ENCODE peak calls at places on chromosomes 1 and 21, in ten cellular contexts. E is A549, U is right lobe of liver, A is ovary, Y is erythroblast, X is adrenal gland, T is tibial nerve, L is heart left ventricle, H is uterus, J is HCT116. R is an unnamed sample.

GRCh38 chr1:31795801-31796621 is 19.8 kb downstream of the SPOCD1 start:
- DNase-seq in T (no peak), J (no peak), A (peak), X (peak), E (no peak), H (no peak), U (no peak), Y (peak), L (no peak), R (no peak)

GRCh38 chr1:169809370-169810095 is 14.8 kb upstream of the METTL18 start:
- DNase-seq in H (no peak), T (peak), Y (peak), A (no peak), U (no peak), X (peak), L (no peak), J (peak), E (peak), R (peak)

GRCh38 chr1:24257373-24257772 is 61.8 kb upstream of the GRHL3 start:
- DNase-seq in L (no peak), E (no peak), U (no peak), A (no peak), Y (no peak), T (no peak), H (no peak), X (no peak), J (no peak), R (no peak)

GRCh38 chr1:201217851-201218250 is 27.2 kb downstream of the IGFN1 start:
- DNase-seq in J (no peak), A (no peak), E (no peak), X (no peak), Y (no peak), L (no peak), H (peak), T (no peak), U (no peak), R (no peak)

GRCh38 chr1:227897704-227898438 is 49.9 kb downstream of the WNT9A start:
- DNase-seq in H (no peak), J (no peak), X (peak), L (no peak), Y (no peak), T (no peak), E (no peak), A (peak), U (peak), R (no peak)

GRCh38 chr1:44256762-44257554 is 43.7 kb downstream of the DMAP1 start:
- DNase-seq in Y (no peak), T (no peak), E (no peak), L (no peak), A (no peak), X (no peak), U (no peak), H (no peak), J (no peak), R (no peak)

GRCh38 chr21:41947596-41948403 is 6.0 kb downstream of the C2CD2 start:
- DNase-seq in H (no peak), T (no peak), L (no peak), A (peak), Y (no peak), X (peak), E (no peak), U (no peak), J (no peak), R (peak)

GRCh38 chr1:84682047-84682446 is 8.2 kb downstream of the SSX2IP start:
- DNase-seq in E (no peak), T (no peak), H (no peak), L (no peak), Y (no peak), U (no peak), X (no peak), A (no peak), J (no peak), R (no peak)

DNA sequence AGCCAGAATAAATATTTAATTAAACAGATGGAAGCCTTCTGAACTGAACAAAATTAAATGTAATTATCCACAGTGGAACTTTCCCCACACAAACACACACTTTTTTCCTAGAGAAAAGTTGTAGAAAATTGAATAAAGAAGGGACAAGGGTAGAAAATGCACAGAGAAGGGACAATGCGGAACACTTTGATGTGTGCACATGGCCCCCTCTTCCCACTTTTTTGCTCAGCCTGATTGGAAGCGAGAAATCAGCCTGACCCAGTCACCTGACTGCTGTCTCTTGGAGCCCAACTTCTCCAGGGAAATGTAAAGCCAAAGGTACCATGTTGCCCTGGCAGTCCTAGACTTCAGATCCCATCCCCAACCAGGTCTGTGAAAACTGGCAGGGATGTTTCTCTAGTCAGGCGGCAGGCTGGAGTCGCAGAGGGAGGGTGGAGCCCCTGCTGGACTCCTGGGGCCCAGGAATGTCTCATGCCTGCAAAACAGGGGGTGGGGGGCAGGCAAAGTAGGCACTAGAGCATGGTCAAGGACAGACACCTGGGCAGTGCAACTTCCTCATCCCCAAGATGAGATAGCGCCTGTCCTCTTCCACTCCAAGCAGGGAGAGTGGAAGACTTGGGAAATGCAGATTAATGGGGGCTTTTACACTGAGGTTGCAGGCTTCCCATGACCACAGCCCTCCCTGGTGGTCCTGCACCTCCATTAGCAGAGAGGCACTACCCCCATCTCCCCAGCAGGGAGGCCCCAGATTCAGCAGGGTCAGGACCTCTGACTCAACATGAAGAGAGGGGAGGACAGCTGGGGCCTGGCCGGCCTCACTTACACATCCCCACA is 2.8 kb downstream of the CERS2 start:
- DNase-seq in Y (peak), J (no peak), H (no peak), X (peak), E (no peak), L (no peak), A (no peak), U (peak), T (no peak), R (peak)
- TF ChIP-seq POLR2A in Y (no peak), J (no peak), H (no peak), X (no peak), E (no peak), L (no peak), A (no peak), U (no peak), T (no peak), R (peak)

GRCh38 chr1:213987876-213988638 is at the start of gene PROX1:
- DNase-seq in U (peak), J (no peak), L (peak), Y (peak), H (peak), E (peak), X (peak), A (peak), T (peak), R (peak)
- TF ChIP-seq POLR2A in U (peak), J (no peak), L (peak), Y (no peak), H (peak), E (no peak), X (peak), A (peak), T (peak), R (no peak)

DNA sequence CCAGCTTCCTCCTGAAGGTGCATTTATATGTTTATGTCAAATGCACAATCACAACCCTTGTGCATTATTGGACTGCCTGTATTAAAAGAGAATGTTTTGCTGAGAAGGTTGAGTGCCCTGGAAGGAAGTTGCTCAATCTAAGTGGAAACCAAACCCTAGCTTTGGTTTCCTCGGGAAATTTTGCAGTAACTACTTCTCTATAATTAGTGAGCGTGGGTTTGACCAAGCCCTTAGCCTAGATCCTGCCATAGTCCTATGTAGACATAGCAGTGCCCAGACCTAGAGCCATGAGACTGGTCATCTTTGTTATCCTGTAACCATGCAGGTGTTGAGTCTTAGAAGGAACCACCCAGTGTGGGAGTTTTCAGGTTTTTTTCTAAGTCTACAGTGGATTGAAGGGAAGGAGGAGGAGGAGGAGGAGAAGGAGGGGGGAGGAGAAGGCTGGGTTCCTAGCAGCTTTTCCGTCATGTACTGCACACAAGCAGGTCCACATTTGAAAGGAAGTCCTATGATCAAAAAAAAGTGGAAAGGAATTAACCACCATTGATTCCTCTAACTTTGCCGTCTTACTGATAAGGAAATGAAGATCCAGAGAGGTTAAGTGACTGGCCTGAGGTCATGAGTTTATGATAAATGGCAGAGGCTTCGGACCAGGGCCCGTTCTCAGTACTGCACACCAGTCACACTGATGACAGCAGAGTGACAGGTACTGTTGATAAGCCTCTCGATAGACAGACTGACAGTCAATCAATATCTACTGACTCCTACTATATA is 72.2 kb upstream of the LYST start:
- DNase-seq in J (no peak), U (no peak), Y (no peak), T (no peak), X (no peak), L (no peak), A (no peak), H (no peak), E (no peak), R (no peak)
- TF ChIP-seq POLR2A in J (no peak), U (no peak), Y (no peak), T (no peak), X (no peak), L (no peak), A (no peak), H (no peak), E (no peak), R (no peak)

GRCh38 chr1:19505694-19506457 is 20.5 kb upstream of the CAPZB start:
- DNase-seq in T (peak), L (peak), U (no peak), E (no peak), H (peak), Y (no peak), X (no peak), A (peak), J (no peak), R (no peak)

GRCh38 chr1:19504796-19505693 is 19.7 kb upstream of the CAPZB start:
- DNase-seq in H (peak), L (peak), X (no peak), T (peak), U (no peak), A (peak), Y (no peak), E (no peak), J (no peak), R (no peak)
- TF ChIP-seq POLR2A in H (no peak), L (no peak), X (no peak), T (no peak), U (no peak), A (no peak), Y (no peak), E (no peak), J (no peak), R (no peak)

GRCh38 chr1:115977481-115978258 is 1.4 kb downstream of the SLC22A15 start:
- DNase-seq in Y (no peak), U (no peak), A (no peak), T (peak), J (peak), X (no peak), H (no peak), E (no peak), L (no peak), R (no peak)

GRCh38 chr1:115980156-115980555 is 3.8 kb downstream of the SLC22A15 start:
- DNase-seq in J (no peak), A (no peak), U (no peak), T (no peak), X (no peak), E (no peak), H (no peak), Y (no peak), L (no peak), R (no peak)

GRCh38 chr1:115976900-115977480 is 677 bp downstream of the SLC22A15 start:
- DNase-seq in H (no peak), Y (no peak), L (no peak), U (no peak), J (no peak), E (no peak), A (no peak), T (no peak), X (no peak), R (no peak)

GRCh38 chr1:115976062-115976899 is at the start of gene SLC22A15:
- DNase-seq in X (peak), L (peak), J (no peak), H (peak), T (peak), A (peak), E (peak), Y (peak), U (peak), R (peak)

GRCh38 chr1:115978292-115978941 is 2.1 kb downstream of the SLC22A15 start:
- DNase-seq in A (no peak), Y (no peak), E (no peak), T (no peak), X (no peak), J (no peak), L (no peak), U (no peak), H (no peak), R (no peak)
- TF ChIP-seq POLR2A in A (no peak), Y (no peak), E (no peak), T (no peak), X (no peak), J (no peak), L (no peak), U (no peak), H (no peak), R (no peak)

DNA sequence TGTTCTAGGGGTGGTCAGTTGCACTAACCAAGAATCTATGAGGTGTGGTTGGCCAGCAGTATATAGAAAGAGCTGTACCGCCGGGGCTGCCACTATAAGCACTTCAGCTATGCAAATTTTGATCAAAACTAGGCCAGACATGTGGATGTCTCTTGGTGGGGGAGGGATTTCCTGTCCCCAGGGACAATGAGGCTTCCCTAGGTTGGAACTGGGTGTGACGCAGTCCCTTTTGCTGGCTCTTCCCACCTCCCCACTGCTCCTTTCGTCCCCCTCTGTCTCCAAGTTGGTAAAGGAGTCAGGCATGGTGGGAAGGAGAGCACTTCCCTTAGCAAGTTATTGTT is 13.6 kb downstream of the SDCCAG8 start:
- DNase-seq in A (no peak), T (no peak), H (no peak), Y (no peak), J (no peak), U (no peak), L (no peak), X (no peak), E (no peak), R (no peak)
- TF ChIP-seq POLR2A in A (no peak), T (no peak), H (no peak), Y (no peak), J (no peak), U (no peak), L (no peak), X (no peak), E (no peak), R (no peak)

GRCh38 chr1:220094016-220094911 is at the start of gene IARS2:
- DNase-seq in Y (peak), A (peak), J (peak), T (peak), X (peak), U (peak), H (peak), L (peak), E (peak), R (peak)
- TF ChIP-seq POLR2A in Y (peak), A (no peak), J (peak), T (peak), X (no peak), U (peak), H (no peak), L (no peak), E (peak), R (peak)

GRCh38 chr1:208895171-208895570 is 651.0 kb upstream of the PLXNA2 start:
- DNase-seq in A (no peak), H (no peak), E (no peak), Y (no peak), U (no peak), X (no peak), J (no peak), L (no peak), T (no peak), R (no peak)
- TF ChIP-seq POLR2A in A (no peak), H (no peak), E (no peak), Y (no peak), U (no peak), X (no peak), J (no peak), L (no peak), T (no peak), R (no peak)